ENCODE peak calls at places on chromosomes 16 and 17, in five cellular contexts. J, V, I, L and K are unnamed samples.

GRCh38 chr16:11401161-11402050 is 56.1 kb downstream of the RMI2 start:
- DNase-seq in L (no peak), J (no peak), I (no peak), V (peak), K (no peak)

GRCh38 chr17:80068301-80069160 is 32.1 kb downstream of the CCDC40 start:
- DNase-seq in J (no peak), I (no peak), V (no peak), L (peak), K (peak)

GRCh38 chr16:76837872-76838271 is 353.1 kb upstream of the MON1B start:
- DNase-seq in L (no peak), I (peak), V (no peak), J (peak), K (no peak)

GRCh38 chr17:17509601-17510425 is 13.6 kb upstream of the RASD1 start:
- DNase-seq in V (no peak), J (no peak), I (no peak), L (no peak), K (no peak)

GRCh38 chr17:10120113-10120485 is 78.3 kb downstream of the GAS7 start:
- DNase-seq in J (no peak), L (no peak), V (peak), I (no peak), K (no peak)

GRCh38 chr16:75296606-75297005 is 45.2 kb upstream of the BCAR1 start:
- DNase-seq in I (no peak), V (no peak), L (no peak), J (no peak), K (peak)

GRCh38 chr17:31678431-31678830 is 180.6 kb downstream of the COPRS start:
- DNase-seq in J (no peak), L (no peak), V (no peak), I (no peak), K (no peak)

GRCh38 chr16:16067127-16067526 is 117.7 kb downstream of the ABCC1 start:
- DNase-seq in V (no peak), J (no peak), I (no peak), L (no peak), K (no peak)

GRCh38 chr17:82839617-82840292 is at the start of gene ZNF750:
- DNase-seq in J (no peak), V (peak), L (no peak), I (peak), K (no peak)

GRCh38 chr16:80602894-80603293 is 62.1 kb downstream of the DYNLRB2 start:
- DNase-seq in J (no peak), I (no peak), V (no peak), L (no peak), K (no peak)

GRCh38 chr17:71115669-71115972 is 946.3 kb downstream of the KCNJ2 start:
- DNase-seq in L (no peak), I (no peak), V (no peak), J (no peak), K (no peak)

GRCh38 chr17:34486781-34487180 is 92.6 kb upstream of the TMEM132E start:
- DNase-seq in L (no peak), I (no peak), J (no peak), V (no peak), K (no peak)

GRCh38 chr17:50080827-50081226 is 14.3 kb upstream of the PDK2 start:
- DNase-seq in V (no peak), L (no peak), I (no peak), J (peak), K (peak)

GRCh38 chr17:50853015-50853615 is 13.0 kb downstream of the TOB1 start:
- DNase-seq in J (no peak), V (no peak), L (no peak), I (no peak), K (no peak)

GRCh38 chr16:85087899-85088569 is 24.2 kb downstream of the CIBAR2 start:
- DNase-seq in V (no peak), J (no peak), L (no peak), I (no peak), K (no peak)

GRCh38 chr17:75625813-75626486 is 7.3 kb upstream of the SMIM5 start:
- DNase-seq in J (peak), V (no peak), I (peak), L (no peak), K (peak)

GRCh38 chr16:57349212-57350031 is 9.2 kb upstream of the CCL22 start:
- DNase-seq in J (no peak), L (no peak), I (no peak), V (no peak), K (no peak)

GRCh38 chr17:66805567-66805966 is 29.4 kb upstream of the CACNG5 start:
- DNase-seq in V (no peak), L (no peak), I (no peak), J (no peak), K (no peak)

GRCh38 chr17:80089762-80090161 is 11.6 kb upstream of the GAA start:
- DNase-seq in J (no peak), V (no peak), L (no peak), I (no peak), K (no peak)

GRCh38 chr17:64159051-64159590 is 29.2 kb upstream of the ERN1 start:
- DNase-seq in J (no peak), L (no peak), I (peak), V (no peak), K (no peak)

GRCh38 chr16:69260019-69260418 is 51.1 kb upstream of the VPS4A start:
- DNase-seq in L (no peak), J (no peak), V (no peak), I (peak), K (no peak)

GRCh38 chr16:13811834-13812233 is 108.1 kb upstream of the ERCC4 start:
- DNase-seq in V (no peak), I (no peak), J (no peak), L (no peak), K (no peak)

GRCh38 chr16:31471875-31472558 is at the start of gene TGFB1I1:
- DNase-seq in I (peak), L (peak), J (no peak), V (no peak), K (peak)

GRCh38 chr16:51151951-51152663 is 1.0 kb upstream of the SALL1 start:
- DNase-seq in I (peak), L (peak), V (no peak), J (no peak), K (peak)

GRCh38 chr17:2054740-2055493 is at the start of gene HIC1:
- DNase-seq in I (peak), L (peak), V (peak), J (peak), K (peak)

GRCh38 chr16:2496223-2497115 is 17.3 kb upstream of the ATP6V0C start:
- DNase-seq in J (no peak), I (no peak), L (no peak), V (peak), K (no peak)

GRCh38 chr16:2498085-2498484 is 15.7 kb upstream of the ATP6V0C start:
- DNase-seq in I (no peak), L (no peak), V (no peak), J (no peak), K (no peak)

GRCh38 chr16:2497641-2498040 is 16.1 kb upstream of the ATP6V0C start:
- DNase-seq in L (no peak), I (no peak), J (no peak), V (no peak), K (no peak)

GRCh38 chr16:2498531-2499253 is 15.1 kb upstream of the ATP6V0C start:
- DNase-seq in J (no peak), I (no peak), V (peak), L (no peak), K (no peak)

DNA sequence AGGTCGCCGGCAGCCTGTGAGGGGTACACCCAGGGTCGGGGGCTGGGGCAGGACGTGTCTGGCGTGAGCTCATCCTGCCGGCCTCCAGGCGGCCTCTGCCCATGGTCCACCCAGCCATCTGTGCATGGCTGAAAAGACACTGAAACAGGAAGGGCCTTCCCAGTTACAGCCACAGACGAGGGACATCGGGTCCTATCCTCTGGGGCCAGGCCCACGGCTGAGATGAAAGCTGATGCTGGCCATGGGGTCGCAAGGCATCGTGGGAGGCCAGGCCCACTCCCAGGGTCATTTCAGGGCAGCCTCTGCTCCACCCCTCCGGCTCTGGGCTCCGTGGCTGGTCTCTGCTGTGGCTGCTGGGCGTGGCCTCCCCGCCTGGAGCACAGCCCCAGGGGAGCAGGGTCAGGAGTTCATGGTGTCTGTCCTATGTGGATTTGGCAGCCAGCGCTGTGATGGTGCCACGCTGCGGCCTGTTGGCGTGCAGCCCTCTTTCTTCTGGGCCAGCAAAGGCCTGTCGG is 16.6 kb upstream of the ATP6V0C start:
- DNase-seq in V (peak), I (no peak), J (no peak), L (no peak), K (peak)
- TF ChIP-seq CTCF in V (no peak), I (no peak), J (no peak), L (no peak), K (no peak)

GRCh38 chr17:57040571-57040970 is 44.5 kb upstream of the AKAP1 start:
- DNase-seq in L (no peak), J (no peak), I (no peak), V (no peak), K (no peak)

GRCh38 chr17:57045868-57046671 is 39.0 kb upstream of the AKAP1 start:
- DNase-seq in L (no peak), J (no peak), I (peak), V (peak), K (no peak)

GRCh38 chr17:57043276-57043675 is 41.8 kb upstream of the AKAP1 start:
- DNase-seq in L (no peak), J (no peak), V (no peak), I (no peak), K (no peak)

GRCh38 chr17:57048096-57048495 is 37.0 kb upstream of the AKAP1 start:
- DNase-seq in L (no peak), J (no peak), I (no peak), V (no peak), K (no peak)

DNA sequence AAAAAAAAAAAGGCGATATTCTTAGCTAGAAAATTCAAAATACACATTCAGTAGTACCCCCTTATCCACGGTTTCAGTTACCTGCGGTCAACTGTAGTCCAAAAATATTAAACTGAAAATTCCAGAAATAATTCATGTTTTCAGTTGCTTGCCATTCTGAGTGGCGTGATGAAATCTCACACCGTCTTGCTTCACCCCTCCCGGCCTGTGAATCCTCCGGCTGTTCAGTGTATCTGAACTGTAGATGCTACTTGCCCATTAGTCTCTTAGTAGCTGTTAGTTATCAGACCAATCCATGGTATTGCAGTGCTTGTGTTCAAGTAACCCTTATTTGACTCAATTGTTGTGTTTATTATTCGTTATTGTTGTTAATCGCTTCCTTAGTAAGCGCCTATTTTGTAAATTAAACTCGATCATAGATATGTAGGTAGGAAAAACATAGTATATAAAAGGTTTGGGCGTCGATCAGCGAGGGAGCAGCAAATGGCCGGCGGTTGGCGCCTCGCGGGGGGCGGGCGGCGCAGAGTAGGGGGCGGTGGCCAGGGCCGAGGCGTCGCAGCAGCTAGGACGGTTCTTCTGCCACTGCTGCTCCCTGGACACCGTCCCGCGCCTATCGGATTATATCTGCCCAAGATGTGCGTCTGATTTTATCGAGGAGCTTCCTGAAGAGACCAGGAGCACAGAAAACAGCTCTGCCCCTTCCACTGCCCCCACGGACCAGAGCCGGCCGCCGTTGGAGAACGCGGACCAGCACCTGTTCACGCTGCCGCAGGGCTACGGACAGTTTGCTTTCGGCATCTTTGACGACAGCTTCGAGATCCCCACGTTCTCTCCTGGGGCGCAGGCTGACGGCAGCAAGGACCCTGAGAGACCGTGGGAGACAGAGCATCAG is 39.8 kb upstream of the AKAP1 start:
- DNase-seq in V (peak), L (no peak), J (no peak), I (no peak), K (no peak)
- H3K4me3 ChIP-seq in V (peak), L (peak), J (no peak), I (no peak), K (no peak)

DNA sequence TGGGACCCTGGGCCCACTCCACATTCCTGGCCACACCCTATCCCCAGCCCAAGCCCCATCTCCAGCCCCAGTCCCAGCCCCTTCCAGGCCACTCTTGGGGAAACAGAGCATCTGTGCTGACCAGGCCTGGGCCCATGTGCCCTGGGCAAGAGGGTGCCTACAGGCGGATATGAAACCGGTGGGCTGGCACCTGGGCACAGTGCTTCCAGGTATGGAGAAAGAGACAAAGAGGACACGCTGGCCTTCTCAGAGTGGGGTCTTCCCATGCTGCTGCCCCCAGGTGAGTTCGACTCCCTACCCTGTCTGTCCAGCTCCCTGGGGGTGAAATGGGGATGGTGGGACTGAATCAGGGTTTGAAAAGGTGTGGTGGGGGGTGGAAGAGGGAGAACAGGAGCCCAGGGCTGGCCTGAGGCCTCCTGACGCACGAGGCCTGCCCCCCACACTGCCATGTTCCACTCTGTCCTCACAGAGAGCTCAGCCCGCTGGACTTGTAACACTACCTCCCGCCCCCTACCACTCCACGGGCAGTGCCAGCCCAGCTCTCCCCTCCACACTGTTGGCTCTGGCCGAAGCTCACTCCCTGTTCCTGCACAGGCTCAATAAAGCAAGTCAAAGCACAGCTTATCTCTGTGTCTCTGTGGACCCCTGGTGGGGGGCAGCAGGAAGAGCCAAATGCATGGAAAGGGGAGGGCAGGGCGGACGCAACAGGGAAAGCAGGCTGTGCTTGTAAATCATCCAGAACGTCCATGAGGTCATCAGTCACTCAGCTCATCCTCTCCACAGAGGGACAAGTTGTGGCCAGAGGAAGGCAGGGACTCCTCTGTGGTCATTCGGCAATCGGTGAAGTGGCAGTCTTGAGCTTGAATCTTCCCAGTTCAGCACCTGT is 71.1 kb upstream of the TMEM97 start:
- DNase-seq in I (peak), L (no peak), V (no peak), J (no peak), K (no peak)
- TF ChIP-seq CTCF in I (peak), L (no peak), V (no peak), J (no peak), K (no peak)

GRCh38 chr17:7834554-7834890 is 505 bp downstream of the KDM6B start:
- DNase-seq in I (peak), L (peak), V (peak), J (peak), K (no peak)
- H3K4me3 ChIP-seq in I (peak), L (peak), V (peak), J (peak), K (peak)

DNA sequence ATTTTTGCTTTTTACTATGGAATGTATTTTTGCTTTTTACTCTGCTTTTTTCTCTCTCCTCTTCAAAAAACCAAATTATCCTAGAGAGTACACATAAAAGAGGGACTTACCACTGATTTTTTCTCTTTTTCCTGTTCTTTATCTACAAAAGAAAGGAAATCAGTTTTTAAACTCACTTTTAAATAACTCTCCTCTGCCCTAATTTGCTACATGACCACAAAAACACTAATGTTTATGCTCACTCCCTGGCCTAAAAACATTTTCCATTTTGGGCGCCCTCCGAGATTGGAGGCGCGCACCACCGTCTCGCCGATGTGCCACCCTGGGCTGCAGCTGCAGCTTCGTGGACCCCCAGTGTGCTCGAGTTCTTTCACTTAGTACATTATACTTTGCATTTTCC is 1.1 kb downstream of the TK2 start:
- DNase-seq in J (no peak), I (no peak), V (no peak), L (no peak), K (no peak)
- TF ChIP-seq CTCF in J (no peak), I (no peak), V (no peak), L (no peak), K (no peak)

GRCh38 chr17:52157161-52157560 is 1.4 kb downstream of the CA10 start:
- DNase-seq in V (no peak), L (no peak), I (peak), J (no peak), K (no peak)
- H3K4me3 ChIP-seq in V (no peak), L (no peak), I (peak), J (no peak), K (no peak)

DNA sequence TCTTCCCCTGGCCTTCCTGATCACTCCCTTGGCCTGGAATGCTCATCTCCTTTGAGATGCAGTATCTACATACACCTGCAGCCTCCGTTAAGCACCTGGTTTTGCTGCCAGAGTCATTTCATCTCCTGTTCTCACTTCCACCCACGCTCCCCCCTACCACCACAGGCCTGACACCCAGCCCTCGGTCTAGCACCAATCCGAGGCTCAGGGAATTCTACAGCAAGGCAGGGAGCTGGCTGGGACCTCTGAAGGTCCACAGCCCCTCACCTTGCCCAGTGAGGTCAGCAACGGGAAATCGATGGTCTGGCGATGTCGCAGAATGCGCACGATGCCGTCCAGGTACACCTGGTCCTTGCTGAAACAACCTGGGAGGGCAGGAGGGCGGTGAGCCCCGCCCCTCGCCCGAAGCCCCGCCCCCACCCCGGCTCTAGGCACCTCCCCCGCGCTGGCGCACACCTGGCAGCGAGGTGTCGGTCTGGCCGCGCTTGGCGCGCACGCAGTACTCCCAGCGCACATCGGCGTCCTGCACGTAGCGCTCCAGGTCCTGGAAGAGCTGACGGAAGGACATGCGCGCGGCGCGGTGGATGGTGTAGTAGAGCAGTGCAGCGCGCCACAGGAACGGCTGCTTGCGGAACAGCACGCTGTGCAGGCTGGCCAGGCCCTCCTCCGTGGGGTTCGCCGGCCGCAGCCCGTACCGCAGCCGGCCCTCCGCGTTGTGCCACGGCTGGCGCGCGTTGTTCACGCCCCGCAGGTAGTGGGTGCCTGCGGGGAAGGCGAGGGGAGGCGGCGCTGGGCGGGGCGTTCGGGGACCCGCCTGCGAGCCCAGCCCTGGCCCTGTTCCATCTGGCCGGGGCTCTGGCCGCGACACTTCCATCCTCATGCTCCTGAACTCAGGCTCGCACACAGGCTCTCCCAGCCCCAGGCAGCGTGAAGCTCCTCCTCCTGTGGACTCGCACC is 5.7 kb downstream of the MATCAP1 start:
- DNase-seq in J (peak), L (peak), I (peak), V (peak), K (peak)
- TF ChIP-seq CTCF in J (no peak), L (peak), I (no peak), V (peak), K (no peak)